ENCODE peak calls at places on chromosomes 1 and 21, in five cellular contexts. N is K562, S is HepG2, A is GM12878, H is SK-N-SH. F is an unnamed sample.

GRCh38 chr21:45555557-45556301 is 13.5 kb upstream of the SLC19A1 start:
- DNase-seq in S (peak; percentile 86), A (peak; percentile 56), N (peak; percentile 89), H (peak; percentile 98), F (peak; percentile 94)

GRCh38 chr1:203126151-203126865 is 1.2 kb upstream of the ADORA1 start:
- DNase-seq in A (no peak), S (no peak), N (no peak), H (no peak), F (peak; percentile 68)

GRCh38 chr1:223189903-223190724 is 47.1 kb upstream of the TLR5 start:
- DNase-seq in A (peak; percentile 30), N (no peak), S (no peak), H (no peak), F (no peak)

GRCh38 chr1:192575499-192576189 is at the start of gene RGS1:
- DNase-seq in N (no peak), S (no peak), A (peak; percentile 97), H (no peak), F (no peak)

GRCh38 chr1:30631700-30632099 is 91.7 kb downstream of the MATN1 start:
- DNase-seq in H (no peak), S (no peak), A (no peak), N (no peak), F (no peak)

GRCh38 chr1:179583869-179584268 is 7.8 kb upstream of the TDRD5 start:
- DNase-seq in S (no peak), N (no peak), H (no peak), A (no peak), F (no peak)

GRCh38 chr1:10900265-10900651 is 103.8 kb upstream of the CASZ1 start:
- DNase-seq in A (no peak), S (no peak), N (no peak), H (no peak), F (no peak)

GRCh38 chr1:119737040-119737682 is 25.4 kb downstream of the PHGDH start:
- DNase-seq in A (no peak), S (no peak), N (peak; percentile 85), H (no peak), F (no peak)

GRCh38 chr1:53956308-53957168 is 10.4 kb downstream of the LRRC42 start:
- DNase-seq in H (no peak), N (no peak), A (no peak), S (no peak), F (no peak)

GRCh38 chr21:45838636-45839035 is 142.9 kb upstream of the COL6A1 start:
- DNase-seq in S (no peak), H (no peak), N (no peak), A (no peak), F (no peak)

GRCh38 chr1:198672124-198672523 is 33.3 kb downstream of the PTPRC start:
- DNase-seq in S (no peak), N (no peak), A (no peak), H (no peak), F (no peak)

GRCh38 chr1:79355073-79355472 is 348.5 kb upstream of the ADGRL4 start:
- DNase-seq in H (no peak), A (no peak), S (no peak), N (no peak), F (no peak)

GRCh38 chr1:37473431-37474050 is 839 bp upstream of the ZC3H12A start:
- DNase-seq in S (no peak), A (no peak), N (no peak), H (peak; percentile 62), F (no peak)

GRCh38 chr1:160953030-160953429 is 1.6 kb downstream of the ITLN2 start:
- DNase-seq in A (no peak), S (no peak), H (no peak), N (no peak), F (no peak)

GRCh38 chr1:160952129-160952510 is 2.5 kb downstream of the ITLN2 start:
- DNase-seq in N (no peak), S (no peak), A (no peak), H (no peak), F (no peak)

GRCh38 chr1:160951443-160952128 is 3.0 kb downstream of the ITLN2 start:
- DNase-seq in N (peak; percentile 64), H (peak; percentile 46), S (peak; percentile 35), A (peak; percentile 40), F (peak; percentile 75)

GRCh38 chr1:160956966-160957365 is 2.4 kb upstream of the ITLN2 start:
- DNase-seq in N (no peak), A (no peak), S (no peak), H (no peak), F (no peak)

DNA sequence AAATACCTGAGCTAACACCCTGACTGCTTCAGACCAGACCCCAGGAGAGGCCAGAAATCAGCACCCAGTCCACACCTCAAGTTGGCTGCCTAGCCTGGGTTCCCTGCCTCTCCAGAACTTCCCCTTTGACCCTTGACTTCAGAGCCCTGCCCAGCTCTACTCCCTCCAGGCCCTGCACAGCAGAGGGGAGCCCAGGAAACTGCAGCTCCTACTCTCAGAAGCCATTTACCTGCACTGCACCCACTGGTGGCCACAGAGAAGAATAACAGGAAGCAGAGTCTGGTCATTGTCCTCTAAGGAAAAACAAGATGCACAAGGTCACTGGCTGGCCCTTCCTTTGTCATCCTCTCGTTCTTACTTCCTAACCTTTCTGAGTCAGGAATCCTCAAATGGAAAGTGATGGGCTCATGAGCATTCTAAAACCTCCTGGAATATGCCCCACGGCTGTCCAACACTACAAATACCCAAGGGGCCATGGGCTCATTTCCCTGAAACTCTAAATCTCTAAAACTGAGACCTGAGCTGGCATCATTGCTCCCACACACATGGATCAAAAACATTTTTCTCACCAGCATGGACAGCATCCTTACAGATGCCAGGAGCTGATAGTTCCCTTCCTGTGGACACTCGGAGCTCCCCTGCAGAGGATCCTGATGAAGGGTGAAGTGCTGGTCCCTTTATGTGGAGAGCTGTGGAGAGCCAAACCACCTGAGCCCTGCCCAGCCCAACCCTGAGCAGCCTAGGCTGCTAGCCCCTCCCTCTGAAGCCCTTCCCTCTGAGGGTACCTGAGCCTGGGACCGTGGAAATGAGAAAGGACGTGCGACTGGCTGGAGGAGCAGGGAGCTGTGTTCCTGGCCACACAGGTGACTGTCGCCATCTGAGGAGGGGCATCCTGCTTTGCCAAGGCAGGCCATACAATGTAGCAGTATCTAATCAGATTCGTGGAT is at the start of gene ITLN2:
- DNase-seq in N (peak; percentile 64), H (peak; percentile 36), S (peak; percentile 67), A (peak; percentile 16), F (peak; percentile 71)
- TF ChIP-seq FOXM1 in N (no peak), H (no peak), S (no peak), A (no peak), F (no peak)

DNA sequence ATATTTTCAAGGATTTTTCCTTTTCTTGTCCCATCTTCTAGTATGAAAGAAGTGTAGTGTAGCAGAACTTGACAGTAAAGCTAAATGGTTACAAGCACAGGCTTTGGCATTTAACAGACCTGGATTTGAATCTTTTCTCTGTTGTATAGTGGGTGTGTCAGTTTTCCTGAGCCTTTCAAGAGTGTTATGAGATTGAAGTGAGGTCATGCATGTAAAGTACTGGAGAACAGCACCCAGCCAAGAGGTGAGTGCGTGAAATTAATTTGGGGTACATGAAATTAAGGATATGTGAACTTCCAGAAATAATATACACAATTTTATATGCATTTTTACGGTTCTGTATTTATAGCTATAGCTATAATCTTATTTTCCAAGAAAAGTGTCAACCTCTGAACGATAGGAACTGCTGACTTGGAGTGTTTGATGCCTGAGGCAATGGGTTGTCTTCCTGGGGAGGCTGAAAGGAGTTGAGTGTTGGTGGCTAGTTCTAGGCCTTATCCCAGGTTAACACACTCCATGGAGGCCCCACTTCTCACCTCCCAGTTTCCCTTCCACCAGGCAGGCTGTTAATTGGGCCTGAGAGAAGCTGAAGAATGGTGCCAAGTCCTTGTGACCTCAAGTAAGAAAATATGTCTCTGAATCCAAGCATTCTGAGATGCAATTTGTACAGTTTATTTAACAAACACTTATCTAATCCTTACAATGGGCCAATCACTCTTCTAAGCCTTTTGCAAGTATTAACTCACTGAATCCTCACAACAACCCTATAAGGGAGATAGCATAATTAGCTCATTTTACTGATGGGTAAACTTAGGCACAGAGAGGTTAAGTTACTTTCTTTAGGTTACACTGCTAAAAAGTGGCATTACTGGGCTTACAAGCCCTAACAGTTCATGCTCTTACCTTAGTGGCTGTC is 4.4 kb downstream of the ROR1 start:
- DNase-seq in A (no peak), S (no peak), N (no peak), H (no peak), F (no peak)
- TF ChIP-seq FOXM1 in A (no peak), S (no peak), N (no peak), H (no peak), F (no peak)

GRCh38 chr1:152447484-152447883 is 33.4 kb upstream of the CRNN start:
- DNase-seq in N (no peak), S (no peak), H (no peak), A (no peak), F (no peak)

GRCh38 chr1:152451254-152451653 is 37.2 kb upstream of the CRNN start:
- DNase-seq in A (no peak), S (peak; percentile 2), H (no peak), N (no peak), F (no peak)

GRCh38 chr1:152448496-152448895 is 34.4 kb upstream of the CRNN start:
- DNase-seq in A (no peak), N (no peak), S (no peak), H (no peak), F (no peak)

GRCh38 chr1:152449661-152450060 is 35.6 kb upstream of the CRNN start:
- DNase-seq in H (no peak), A (no peak), N (no peak), S (no peak), F (no peak)

DNA sequence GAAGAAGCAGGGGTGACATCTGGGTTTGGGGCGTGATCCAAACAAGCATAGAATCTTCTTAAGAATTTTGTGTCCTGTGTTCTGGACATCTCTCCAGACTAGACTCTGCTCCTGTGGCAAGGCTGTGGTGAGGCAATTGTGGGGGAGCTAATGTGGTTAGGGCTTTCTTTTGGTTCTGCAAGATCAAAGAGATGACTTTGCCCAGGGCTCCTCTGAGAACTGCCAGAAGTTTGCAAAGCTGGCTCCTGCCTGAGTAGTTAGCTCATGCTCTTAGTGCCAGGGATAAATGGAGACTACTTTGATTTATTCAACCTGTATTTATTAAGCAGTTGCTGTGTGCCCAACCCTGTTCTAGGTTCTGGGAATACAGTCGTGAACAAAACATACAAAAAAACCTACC is 34.0 kb upstream of the CRNN start:
- DNase-seq in S (no peak), N (no peak), H (no peak), A (no peak), F (no peak)
- TF ChIP-seq FOXM1 in S (no peak), N (no peak), H (no peak), A (no peak), F (no peak)

DNA sequence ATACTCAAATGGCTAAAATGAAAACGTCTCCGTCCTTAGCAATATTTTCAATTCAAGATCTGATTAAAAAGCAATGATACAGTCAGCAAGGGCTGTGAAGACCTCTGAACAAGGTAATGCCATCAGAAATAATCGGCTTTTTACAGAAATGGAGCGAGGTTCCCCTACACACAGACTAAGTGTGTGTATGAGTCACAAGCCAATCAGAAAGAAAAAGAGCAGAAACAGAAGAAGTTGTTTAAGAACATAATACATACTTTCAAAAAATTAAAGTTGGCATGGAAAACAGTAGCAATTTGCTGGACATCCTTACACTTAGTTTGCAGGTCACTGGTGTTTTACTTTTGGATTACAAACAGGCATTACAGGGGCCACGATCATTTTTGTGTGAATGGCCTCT is 349.9 kb upstream of the RUNX1 start:
- DNase-seq in S (no peak), N (no peak), H (no peak), A (no peak), F (no peak)
- TF ChIP-seq FOXM1 in S (no peak), N (no peak), H (no peak), A (no peak), F (no peak)

GRCh38 chr1:187481581-187482148 is 652.9 kb downstream of the PLA2G4A start:
- DNase-seq in H (peak; percentile 6), S (no peak), A (no peak), N (no peak), F (no peak)
- TF ChIP-seq FOXM1 in H (no peak), S (no peak), A (no peak), N (no peak), F (no peak)